ENCODE peak calls at places on chromosome 11, in five cellular contexts. D, W, X, V and M are unnamed samples.

GRCh38 chr11:124669193-124669592 is 4.3 kb downstream of the SIAE start:
- DNase-seq in W (peak), D (peak), X (no peak), V (peak), M (peak)

GRCh38 chr11:114876231-114876630 is 197.9 kb downstream of the NXPE2 start:
- DNase-seq in D (no peak), V (no peak), X (no peak), W (no peak), M (no peak)

GRCh38 chr11:2268911-2269600 is 1.3 kb downstream of the ASCL2 start:
- DNase-seq in D (peak), V (no peak), X (no peak), W (peak), M (peak)

GRCh38 chr11:92475824-92476223 is 251.2 kb downstream of the FAT3 start:
- DNase-seq in V (no peak), X (no peak), D (no peak), W (no peak), M (no peak)

GRCh38 chr11:13382751-13383150 is 80.3 kb downstream of the BTBD10 start:
- DNase-seq in X (no peak), D (no peak), W (no peak), V (no peak), M (no peak)

GRCh38 chr11:7657306-7658025 is 15.8 kb downstream of the CYB5R2 start:
- DNase-seq in D (peak), X (no peak), V (peak), W (no peak), M (peak)

GRCh38 chr11:18599739-18600230 is at the start of gene MISFA:
- DNase-seq in X (no peak), D (no peak), W (no peak), V (no peak), M (no peak)

GRCh38 chr11:42205518-42205917 is 746.1 kb upstream of the LRRC4C start:
- DNase-seq in D (peak), X (no peak), V (no peak), W (no peak), M (no peak)

GRCh38 chr11:70497536-70498075 is 99.3 kb downstream of the CTTN start:
- DNase-seq in D (no peak), W (no peak), X (no peak), V (no peak), M (no peak)

GRCh38 chr11:17588166-17588565 is 41.1 kb downstream of the OTOG start:
- DNase-seq in D (peak), V (no peak), W (no peak), X (no peak), M (no peak)

GRCh38 chr11:13009921-13010736 is 1.0 kb downstream of the RASSF10 start:
- DNase-seq in X (no peak), V (no peak), D (peak), W (no peak), M (no peak)

GRCh38 chr11:113457784-113458183 is 17.4 kb downstream of the DRD2 start:
- DNase-seq in V (no peak), W (no peak), D (peak), X (no peak), M (no peak)

GRCh38 chr11:73876424-73877300 is at the start of the genes COA4 and PAAF1:
- DNase-seq in X (peak), W (peak), D (peak), V (peak), M (peak)

GRCh38 chr11:76799061-76799804 is 16.1 kb downstream of the TSKU start:
- DNase-seq in W (peak), D (peak), X (no peak), V (peak), M (peak)

GRCh38 chr11:79052539-79052938 is 388.3 kb downstream of the TENM4 start:
- DNase-seq in D (peak), W (no peak), V (no peak), X (no peak), M (no peak)

GRCh38 chr11:76783901-76784813 is 1.0 kb downstream of the TSKU start:
- DNase-seq in D (peak), W (no peak), V (no peak), X (no peak), M (no peak)

GRCh38 chr11:61999141-61999975 is 31.9 kb upstream of the FTH1 start:
- DNase-seq in X (no peak), W (no peak), V (no peak), D (no peak), M (no peak)

GRCh38 chr11:20037358-20037757 is 122.9 kb downstream of the DBX1 start:
- DNase-seq in D (no peak), W (no peak), X (no peak), V (no peak), M (no peak)

GRCh38 chr11:2995091-2995561 is 3.0 kb upstream of the NAP1L4 start:
- DNase-seq in X (no peak), D (no peak), W (no peak), V (no peak), M (no peak)

GRCh38 chr11:65314501-65315203 is at the start of gene CDC42EP2:
- DNase-seq in X (no peak), D (peak), V (peak), W (peak), M (peak)

GRCh38 chr11:7442588-7443215 is 42.6 kb upstream of the OLFML1 start:
- DNase-seq in D (peak), W (peak), V (peak), X (no peak), M (peak)

GRCh38 chr11:73755670-73756069 is 5.2 kb downstream of the RAB6A start:
- DNase-seq in W (no peak), D (no peak), X (no peak), V (no peak), M (no peak)

GRCh38 chr11:60307507-60308195 is 19.4 kb upstream of the MS4A6E start:
- DNase-seq in X (no peak), V (no peak), W (no peak), D (no peak), M (no peak)

GRCh38 chr11:65592840-65593517 is 2.6 kb downstream of the KCNK7 start:
- DNase-seq in V (no peak), D (peak), W (no peak), X (no peak), M (no peak)

GRCh38 chr11:15565846-15566245 is 451.1 kb downstream of the INSC start:
- DNase-seq in W (no peak), V (no peak), D (no peak), X (no peak), M (no peak)

GRCh38 chr11:59266491-59266890 is 53.8 kb upstream of the MPEG1 start:
- DNase-seq in V (no peak), W (no peak), X (no peak), D (peak), M (no peak)

GRCh38 chr11:119584193-119585037 is 144.6 kb downstream of the NECTIN1 start:
- DNase-seq in W (no peak), D (peak), V (peak), X (no peak), M (no peak)

GRCh38 chr11:18706330-18707243 is 8.0 kb downstream of the TMEM86A start:
- DNase-seq in D (no peak), W (peak), V (no peak), X (no peak), M (peak)

GRCh38 chr11:19790831-19791552 is 78.4 kb downstream of the NAV2 start:
- DNase-seq in W (no peak), D (peak), X (no peak), V (no peak), M (no peak)

GRCh38 chr11:110921742-110922200 is 209.5 kb upstream of the ARHGAP20 start:
- DNase-seq in V (no peak), X (no peak), D (peak), W (no peak), M (no peak)

GRCh38 chr11:74460065-74460464 is 7.3 kb downstream of the KCNE3 start:
- DNase-seq in W (no peak), D (no peak), V (no peak), X (no peak), M (no peak)

GRCh38 chr11:78370406-78371172 is 47.0 kb downstream of the GAB2 start:
- DNase-seq in X (no peak), V (no peak), D (no peak), W (no peak), M (no peak)

GRCh38 chr11:70055444-70055843 is 22.7 kb upstream of the ANO1 start:
- DNase-seq in D (no peak), V (no peak), X (no peak), W (no peak), M (no peak)

GRCh38 chr11:130131957-130132850 is 27.4 kb upstream of the ST14 start:
- DNase-seq in D (peak), X (no peak), W (peak), V (peak), M (peak)

GRCh38 chr11:89205378-89205777 is 27.7 kb downstream of the TYR start:
- DNase-seq in D (no peak), W (no peak), V (no peak), X (no peak), M (no peak)

GRCh38 chr11:47983464-47984397 is 3.4 kb downstream of the PTPRJ start:
- DNase-seq in W (no peak), D (no peak), X (no peak), V (peak), M (no peak)
- H3K4me3 ChIP-seq in W (peak), D (no peak), X (no peak), V (no peak), M (peak)

GRCh38 chr11:95443386-95443785 is 212.4 kb upstream of the SESN3 start:
- DNase-seq in V (peak), W (no peak), D (no peak), X (no peak), M (peak)
- H3K4me3 ChIP-seq in V (no peak), W (no peak), D (no peak), X (no peak), M (no peak)

GRCh38 chr11:69014084-69014935 is 1.3 kb upstream of the MRGPRF start:
- DNase-seq in V (no peak), W (no peak), D (peak), X (no peak), M (no peak)
- H3K4me3 ChIP-seq in V (no peak), W (no peak), D (no peak), X (peak), M (no peak)

GRCh38 chr11:128259816-128260215 is 327.5 kb downstream of the ETS1 start:
- DNase-seq in X (no peak), V (no peak), W (no peak), D (no peak), M (no peak)

GRCh38 chr11:128266893-128267292 is 320.5 kb downstream of the ETS1 start:
- DNase-seq in W (no peak), D (no peak), V (no peak), X (no peak), M (no peak)

GRCh38 chr11:128260398-128260797 is 327.0 kb downstream of the ETS1 start:
- DNase-seq in W (no peak), D (no peak), V (no peak), X (no peak), M (no peak)

GRCh38 chr11:128262463-128263345 is 324.7 kb downstream of the ETS1 start:
- DNase-seq in W (no peak), D (no peak), V (no peak), X (no peak), M (no peak)

DNA sequence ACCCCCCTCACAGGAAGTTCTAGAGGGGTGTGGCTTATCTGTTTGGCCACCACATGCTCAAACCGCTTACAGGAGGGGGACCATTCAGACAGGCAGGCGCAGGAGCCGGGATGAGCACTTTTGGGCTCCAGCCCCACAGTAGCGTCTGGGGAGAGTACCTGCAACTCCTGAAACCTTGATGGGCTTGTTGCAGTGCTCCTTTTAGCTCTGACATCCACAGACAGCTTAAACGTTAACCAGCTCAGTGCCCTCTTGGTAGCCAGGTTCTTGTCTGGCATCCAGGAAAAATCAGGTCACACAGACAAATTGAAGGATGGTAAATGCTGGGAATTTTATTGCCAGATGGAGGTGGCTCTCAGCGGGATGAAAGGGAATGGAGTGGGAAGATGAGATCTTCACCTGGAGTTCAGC is 326.3 kb downstream of the ETS1 start:
- DNase-seq in X (no peak), V (no peak), D (no peak), W (no peak), M (no peak)
- H3K4me3 ChIP-seq in X (no peak), V (no peak), D (no peak), W (no peak), M (no peak)

DNA sequence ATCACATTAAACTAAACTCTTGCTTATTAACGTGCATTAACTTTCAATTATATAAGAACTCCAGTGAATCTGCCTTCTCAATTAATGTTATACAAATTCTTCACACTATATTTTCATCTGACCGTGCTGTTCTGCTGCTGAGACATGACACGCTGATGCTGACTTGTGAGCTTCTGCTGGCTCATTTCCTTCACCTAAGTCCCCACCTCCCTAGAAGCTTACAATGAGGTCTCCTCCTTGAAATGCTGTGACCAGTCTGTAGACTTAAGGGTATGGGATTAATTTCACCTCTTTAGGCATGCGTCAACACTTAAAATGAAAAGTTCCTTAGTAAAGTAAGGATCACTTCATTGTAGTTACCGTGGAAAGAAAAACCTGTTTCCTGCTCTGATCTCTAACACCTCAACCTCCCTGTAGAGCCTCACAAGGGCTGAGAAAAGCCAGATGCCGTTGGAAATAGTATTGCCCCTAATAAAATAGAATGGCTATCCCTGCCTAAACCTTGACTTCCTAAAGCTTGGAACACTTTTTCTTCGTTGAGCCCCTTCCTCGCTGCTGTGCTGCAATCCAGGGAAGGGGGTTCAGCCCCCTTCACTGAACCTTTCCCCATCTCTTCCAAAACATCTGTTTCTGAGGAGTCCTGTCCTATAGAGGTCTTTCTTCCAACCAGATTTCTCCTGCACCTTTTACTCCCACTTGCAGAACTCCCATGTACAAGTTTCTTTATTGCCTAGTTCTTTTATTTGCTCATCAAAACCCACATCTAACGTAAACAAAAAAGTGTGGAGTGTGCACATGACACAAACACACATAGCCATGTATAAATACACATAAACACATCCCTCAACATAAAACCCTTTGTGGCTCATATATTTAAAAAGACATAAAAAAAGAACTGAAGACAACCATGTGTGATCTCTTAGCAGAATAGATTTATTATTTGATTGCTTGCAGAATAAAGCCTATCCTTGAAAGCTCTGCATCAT is 2.0 kb downstream of the HBG2 start:
- DNase-seq in V (no peak), W (no peak), D (no peak), X (no peak), M (no peak)
- H3K4me3 ChIP-seq in V (no peak), W (no peak), D (no peak), X (no peak), M (no peak)

GRCh38 chr11:47587039-47587675 is 679 bp downstream of the FAM180B start:
- DNase-seq in W (no peak), V (no peak), X (no peak), D (no peak), M (no peak)

GRCh38 chr11:47590026-47590861 is 3.8 kb downstream of the FAM180B start:
- DNase-seq in D (peak), V (no peak), W (no peak), X (no peak), M (no peak)

GRCh38 chr11:47589504-47590025 is 3.1 kb downstream of the FAM180B start:
- DNase-seq in D (no peak), V (no peak), X (no peak), W (no peak), M (no peak)

GRCh38 chr11:47587733-47588326 is 1.4 kb downstream of the FAM180B start:
- DNase-seq in D (no peak), W (no peak), V (no peak), X (no peak), M (no peak)

GRCh38 chr11:47589103-47589502 is 2.6 kb downstream of the FAM180B start:
- DNase-seq in D (no peak), V (no peak), X (no peak), W (no peak), M (no peak)
- H3K4me3 ChIP-seq in D (no peak), V (no peak), X (no peak), W (no peak), M (no peak)

DNA sequence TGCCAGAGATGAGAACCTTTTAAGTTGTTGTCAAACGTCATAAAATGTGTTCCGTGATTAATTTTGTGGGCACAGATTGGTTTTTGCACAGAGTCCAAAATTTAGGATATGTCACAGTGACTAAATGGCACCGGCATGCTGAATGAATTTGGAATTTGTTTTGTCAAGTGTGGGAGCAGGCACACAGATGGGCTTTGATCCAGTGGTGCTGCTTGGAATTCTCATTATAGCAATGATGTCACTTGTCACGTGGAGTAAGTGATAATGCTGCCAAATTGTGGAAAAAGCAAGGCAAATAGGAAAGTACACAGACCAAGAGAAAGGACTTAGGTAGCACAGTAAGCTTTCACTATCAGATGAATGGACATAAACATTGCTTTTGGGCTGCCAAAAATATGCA is 8.0 kb upstream of the LIN7C start:
- DNase-seq in X (no peak), D (no peak), V (no peak), W (no peak), M (no peak)
- H3K4me3 ChIP-seq in X (no peak), D (no peak), V (no peak), W (no peak), M (no peak)

DNA sequence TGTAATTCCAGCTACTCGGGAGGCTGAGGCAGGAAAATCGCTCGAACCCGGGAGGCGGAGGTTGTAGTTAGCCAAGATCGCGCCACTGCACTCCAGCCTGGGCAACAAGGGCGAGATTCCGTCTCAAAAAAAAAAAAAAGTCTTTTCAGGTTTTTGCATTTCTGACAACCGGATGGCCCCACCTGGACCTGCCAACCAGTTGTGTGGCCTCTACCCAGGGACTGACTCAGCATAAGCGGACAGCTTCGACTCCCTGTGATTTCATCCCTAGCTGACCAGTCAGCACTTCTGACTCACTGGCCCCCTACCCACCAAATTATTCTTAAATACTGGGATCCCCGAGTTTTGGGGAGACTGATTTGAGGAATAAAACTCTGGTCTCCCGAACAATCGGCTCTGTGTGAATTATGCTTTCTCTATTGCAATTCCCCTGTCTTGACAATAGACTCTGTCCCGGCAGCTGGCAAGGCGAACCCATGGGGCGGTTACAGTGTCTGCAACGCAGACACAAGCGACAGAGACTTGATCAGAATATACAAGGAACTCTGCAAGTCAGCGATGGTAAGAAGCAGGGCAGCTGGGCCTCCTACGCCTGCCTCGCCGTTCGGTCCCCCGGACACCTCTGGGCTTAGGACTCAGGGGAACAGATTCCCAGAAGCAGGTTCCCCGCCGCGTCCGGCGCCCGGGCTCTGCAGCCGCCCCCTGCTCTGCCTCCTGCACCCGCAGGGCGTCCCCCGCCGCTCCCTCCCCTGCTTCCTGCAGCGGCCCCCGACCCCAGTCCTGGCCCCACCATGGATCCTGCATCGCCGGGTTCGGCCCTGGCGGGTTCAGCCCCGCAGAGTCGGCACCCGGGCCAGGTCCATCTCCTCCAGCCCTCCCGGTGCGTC is 732 bp upstream of the TALDO1 start:
- DNase-seq in V (peak), X (no peak), W (no peak), D (peak), M (peak)
- H3K4me3 ChIP-seq in V (peak), X (peak), W (peak), D (peak), M (peak)

GRCh38 chr11:86192858-86193257 is 51.7 kb upstream of the EED start:
- DNase-seq in X (no peak), D (no peak), W (no peak), V (no peak), M (no peak)
- H3K4me3 ChIP-seq in X (no peak), D (no peak), W (peak), V (peak), M (peak)

GRCh38 chr11:860238-861104 is 17.8 kb downstream of the TSPAN4 start:
- DNase-seq in V (no peak), D (no peak), W (no peak), X (no peak), M (no peak)
- H3K4me3 ChIP-seq in V (no peak), D (no peak), W (no peak), X (no peak), M (no peak)